ENCODE peak calls at places on chromosomes 1 and 21, in four cellular contexts. W, Q, D and G are unnamed samples.

GRCh38 chr1:92315766-92316413 is 17.0 kb downstream of the RPAP2 start:
- DNase-seq in W (no peak), Q (no peak), D (no peak), G (no peak)

GRCh38 chr1:17892225-17892624 is 137.1 kb downstream of the ACTL8 start:
- DNase-seq in W (peak; percentile 77), Q (no peak), D (no peak), G (no peak)

GRCh38 chr1:41751804-41752513 is 166.8 kb downstream of the HIVEP3 start:
- DNase-seq in W (no peak), Q (peak; percentile 40), D (no peak), G (no peak)

GRCh38 chr1:207848234-207848633 is 62.7 kb downstream of the CD34 start:
- DNase-seq in W (peak; percentile 37), Q (peak; percentile 54), D (no peak), G (peak; percentile 71)

GRCh38 chr1:11862890-11863289 is 4.1 kb upstream of the NPPB start:
- DNase-seq in W (no peak), Q (no peak), D (no peak), G (no peak)

GRCh38 chr1:204958325-204959307 is 84.4 kb upstream of the CNTN2 start:
- DNase-seq in W (no peak), Q (no peak), D (no peak), G (no peak)

GRCh38 chr1:202157945-202158344 is 2.5 kb downstream of the PTPN7 start:
- DNase-seq in W (no peak), Q (no peak), D (no peak), G (no peak)

GRCh38 chr1:30675761-30676160 is 47.6 kb downstream of the MATN1 start:
- DNase-seq in W (no peak), Q (peak; percentile 87), D (no peak), G (no peak)

GRCh38 chr1:43973981-43974442 is 748 bp upstream of the ATP6V0B start:
- DNase-seq in W (no peak), Q (peak; percentile 21), D (no peak), G (no peak)

GRCh38 chr1:235079443-235079967 is 49.1 kb downstream of the TOMM20 start:
- DNase-seq in W (peak; percentile 97), Q (no peak), D (no peak), G (peak; percentile 80)

GRCh38 chr1:112688781-112689193 is 14.3 kb downstream of the MOV10 start:
- DNase-seq in W (no peak), Q (no peak), D (no peak), G (no peak)

GRCh38 chr21:42654913-42655796 is 1.7 kb downstream of the PDE9A start:
- DNase-seq in W (no peak), Q (no peak), D (no peak), G (no peak)

GRCh38 chr1:230067441-230067870 is 418 bp downstream of the GALNT2 start:
- DNase-seq in W (peak; percentile 35), Q (peak; percentile 44), D (peak; percentile 78), G (peak; percentile 42)

GRCh38 chr1:220575718-220576497 is 48.0 kb downstream of the MARK1 start:
- DNase-seq in W (no peak), Q (no peak), D (no peak), G (no peak)

GRCh38 chr21:45551316-45551715 is 9.1 kb upstream of the SLC19A1 start:
- DNase-seq in W (no peak), Q (peak; percentile 59), D (no peak), G (no peak)
- H3K4me3 ChIP-seq in W (no peak overlapping the region), Q (no peak overlapping the region), D (no peak overlapping the region), G (no peak overlapping the region)

DNA sequence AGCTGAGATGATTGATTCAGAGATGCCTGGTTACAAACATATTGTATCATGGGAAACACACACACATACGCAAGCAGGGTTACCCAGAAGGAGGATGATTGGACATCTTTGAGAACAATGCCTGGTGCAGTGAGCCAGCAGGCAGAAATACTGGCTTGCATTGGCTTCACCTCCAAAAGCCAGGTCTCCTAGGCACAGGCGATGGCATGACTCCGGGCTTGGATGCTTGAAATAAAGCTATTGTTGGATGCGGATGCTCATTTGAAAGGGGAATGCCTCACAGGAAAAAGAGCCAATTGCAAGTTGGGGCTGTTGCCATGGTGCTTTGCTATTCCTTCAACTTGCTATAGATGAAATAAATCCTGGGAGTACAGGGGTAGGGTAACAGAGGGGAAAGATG is 180.7 kb upstream of the SGIP1 start:
- DNase-seq in W (no peak), Q (no peak), D (no peak), G (no peak)
- H3K4me3 ChIP-seq in W (no peak overlapping the region), Q (no peak overlapping the region), D (no peak overlapping the region), G (no peak overlapping the region)

DNA sequence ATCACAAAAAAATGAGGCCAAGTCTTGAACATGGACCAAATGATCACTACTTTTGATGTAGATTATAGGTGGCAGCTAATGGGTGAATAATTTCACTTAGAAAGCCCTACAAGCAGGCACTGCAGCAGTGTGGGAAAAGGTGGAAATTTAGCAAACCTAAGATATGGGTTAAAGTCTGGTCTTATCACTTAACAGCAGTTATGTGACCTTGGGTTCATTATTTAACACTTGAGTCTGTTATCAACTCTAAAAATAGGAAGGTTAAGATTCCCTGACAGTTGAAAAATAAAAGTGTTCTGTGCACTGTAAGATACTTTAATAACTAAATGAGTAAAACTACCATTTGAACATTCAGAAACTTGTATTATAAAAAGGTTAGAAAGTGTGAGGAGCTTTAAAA is 47.5 kb downstream of the SSX2IP start:
- DNase-seq in W (no peak), Q (no peak), D (peak; percentile 33), G (no peak)
- H3K4me3 ChIP-seq in W (no peak overlapping the region), Q (no peak overlapping the region), D (no peak overlapping the region), G (no peak overlapping the region)

GRCh38 chr1:226735576-226735975 is 3.5 kb downstream of the ITPKB start:
- DNase-seq in W (no peak), Q (no peak), D (no peak), G (no peak)
- H3K4me3 ChIP-seq in W (no peak overlapping the region), Q (no peak overlapping the region), D (no peak overlapping the region), G (peak overlapping the region; percentile 38)

DNA sequence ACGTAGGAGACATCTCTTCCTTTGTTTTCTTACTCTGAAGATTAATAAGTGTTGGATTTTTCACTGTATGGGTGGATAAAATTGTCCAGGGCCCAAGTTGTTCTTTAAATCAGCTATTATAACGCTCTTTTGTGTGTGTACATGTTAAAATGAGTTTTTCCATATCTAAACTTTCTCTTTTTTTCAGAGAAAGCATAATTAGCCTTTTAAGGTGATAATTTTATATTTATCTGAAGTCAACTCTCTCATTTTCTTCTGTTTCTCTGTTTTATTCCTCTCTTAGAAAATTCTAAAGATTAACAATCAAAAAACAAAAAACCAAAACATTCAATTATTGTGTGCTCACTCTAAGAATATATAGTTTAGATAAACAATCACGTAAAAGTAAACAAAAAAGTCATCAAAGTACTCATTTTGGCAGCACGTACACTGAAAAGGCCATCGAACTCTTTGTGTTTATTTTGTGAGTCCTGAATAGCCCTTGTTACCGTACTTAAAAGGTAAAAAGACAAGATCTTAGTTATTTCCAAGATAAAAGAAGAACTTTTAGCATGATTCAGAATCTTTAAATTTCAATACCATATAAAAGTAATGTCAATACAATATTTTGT is 7.2 kb upstream of the CDC73 start:
- DNase-seq in W (no peak), Q (no peak), D (no peak), G (no peak)
- H3K4me3 ChIP-seq in W (no peak overlapping the region), Q (no peak overlapping the region), D (peak overlapping the region; percentile 32), G (no peak overlapping the region)

GRCh38 chr1:7070389-7071029 is 285.3 kb downstream of the CAMTA1 start:
- DNase-seq in W (peak; percentile 56), Q (peak; percentile 63), D (peak; percentile 64), G (peak; percentile 45)
- H3K4me3 ChIP-seq in W (no peak overlapping the region), Q (peak overlapping the region; percentile 53), D (no peak overlapping the region), G (no peak overlapping the region)

GRCh38 chr1:236686815-236687160 is 489 bp downstream of the ACTN2 start:
- DNase-seq in W (peak; percentile 2), Q (no peak), D (no peak), G (no peak)

GRCh38 chr1:236688705-236689104 is 2.4 kb downstream of the ACTN2 start:
- DNase-seq in W (no peak), Q (no peak), D (no peak), G (no peak)

GRCh38 chr1:236685917-236686814 is at the start of gene ACTN2:
- DNase-seq in W (peak; percentile 46), Q (no peak), D (peak; percentile 98), G (peak; percentile 35)

GRCh38 chr1:236685205-236685916 is 938 bp upstream of the ACTN2 start:
- DNase-seq in W (no peak), Q (no peak), D (no peak), G (no peak)

DNA sequence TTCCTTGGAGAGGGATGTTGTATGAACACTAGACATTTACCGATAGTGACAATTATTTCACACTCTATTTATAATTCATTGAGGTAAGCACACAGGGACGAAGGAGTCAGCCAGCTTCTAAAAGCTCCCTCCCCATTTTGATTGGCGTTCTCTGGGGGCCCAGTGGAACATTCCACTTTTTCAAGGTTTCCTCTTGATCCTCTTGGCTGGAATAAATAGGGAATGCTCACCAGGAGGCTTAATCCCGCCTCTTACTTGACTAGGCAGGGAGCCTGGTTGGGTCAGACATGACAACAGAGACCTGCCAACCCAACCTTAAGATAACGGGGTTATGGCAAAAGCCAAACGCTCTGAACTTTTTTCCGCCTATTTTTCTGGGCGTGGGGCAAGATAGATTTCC is 974 bp downstream of the ACTN2 start:
- DNase-seq in W (no peak), Q (no peak), D (no peak), G (no peak)
- H3K4me3 ChIP-seq in W (no peak overlapping the region), Q (no peak overlapping the region), D (no peak overlapping the region), G (no peak overlapping the region)

DNA sequence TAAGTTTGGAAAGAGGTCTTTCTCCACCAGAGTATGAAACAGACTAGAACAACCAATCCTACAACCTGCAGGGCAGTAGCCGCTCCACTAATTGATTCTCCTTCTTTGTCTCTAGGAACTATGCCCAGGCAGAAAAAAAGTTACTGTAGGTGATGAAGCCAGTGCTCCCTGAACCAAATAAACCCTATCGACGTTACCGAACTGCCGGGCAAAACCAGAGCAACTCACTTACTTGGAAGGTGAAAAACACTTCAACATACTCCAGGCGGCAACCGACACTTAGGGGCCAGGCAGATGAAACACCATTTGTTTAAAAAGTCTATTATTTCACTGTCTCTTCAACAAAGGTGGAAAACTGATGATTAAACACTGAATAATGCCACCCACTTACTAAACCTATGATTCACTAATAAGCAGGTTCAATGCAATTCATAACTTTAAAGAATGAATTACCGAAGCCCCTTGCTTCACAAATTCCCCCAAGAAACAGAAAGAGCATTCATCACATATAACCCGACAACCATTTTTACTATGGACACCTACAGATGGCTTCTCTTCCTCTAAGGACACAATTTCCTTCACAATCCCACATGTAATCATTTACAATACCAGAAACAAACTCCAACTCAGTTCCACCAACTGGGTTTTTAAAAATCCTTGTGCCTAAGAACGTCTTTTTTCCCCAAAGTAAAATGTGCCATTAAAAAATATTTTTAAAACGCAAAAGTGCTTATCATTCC is 1.5 kb downstream of the NRIP1 start:
- DNase-seq in W (peak; percentile 28), Q (no peak), D (no peak), G (no peak)
- H3K4me3 ChIP-seq in W (peak overlapping the region; percentile 82), Q (peak overlapping the region; percentile 68), D (peak overlapping the region; percentile 80), G (peak overlapping the region; percentile 60)

DNA sequence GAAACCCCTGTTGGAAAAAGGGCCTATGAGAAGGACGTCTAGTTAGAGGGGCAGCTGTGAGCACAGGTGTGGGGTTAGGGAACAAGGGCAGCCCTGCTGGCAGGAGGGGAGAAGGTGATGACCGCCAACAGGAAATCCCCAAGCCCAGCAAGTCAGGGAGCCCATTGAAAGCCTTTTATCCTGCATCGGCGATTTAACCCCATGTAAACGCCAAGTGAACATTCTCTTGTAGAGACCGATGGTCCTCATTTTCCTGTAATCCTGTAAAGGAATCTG is 1.1 kb upstream of the BSND start:
- DNase-seq in W (no peak), Q (no peak), D (no peak), G (no peak)
- H3K4me3 ChIP-seq in W (no peak overlapping the region), Q (no peak overlapping the region), D (no peak overlapping the region), G (no peak overlapping the region)